ENCODE peak calls at places on chromosomes 2 and 18, in six cellular contexts. B, P, L, S, W and D are unnamed samples.

GRCh38 chr2:231556981-231557380 is 26.7 kb upstream of the NMUR1 start:
- DNase-seq in B (no peak), P (no peak), L (no peak), S (no peak), W (no peak), D (no peak)

GRCh38 chr2:10404324-10405143 is 43.6 kb downstream of the ODC1 start:
- DNase-seq in B (no peak), P (no peak), L (peak; percentile 88), S (no peak), W (no peak), D (no peak)

GRCh38 chr18:41599529-41599928 is 355.5 kb upstream of the PIK3C3 start:
- DNase-seq in B (no peak), P (no peak), L (no peak), S (no peak), W (no peak), D (no peak)

GRCh38 chr2:176812376-176812775 is 400.2 kb upstream of the HNRNPA3 start:
- DNase-seq in B (no peak), P (no peak), L (no peak), S (no peak), W (no peak), D (no peak)

GRCh38 chr2:21668078-21668710 is 544.4 kb downstream of the TDRD15 start:
- DNase-seq in B (no peak), P (no peak), L (no peak), S (no peak), W (no peak), D (no peak)

GRCh38 chr18:44859263-44859662 is 178.6 kb downstream of the SETBP1 start:
- DNase-seq in B (no peak), P (no peak), L (no peak), S (no peak), W (no peak), D (no peak)

GRCh38 chr2:68889500-68889899 is 18.3 kb upstream of the BMP10 start:
- DNase-seq in B (no peak), P (no peak), L (no peak), S (no peak), W (peak; percentile 42), D (peak; percentile 27)

GRCh38 chr2:162092656-162093556 is 18.9 kb upstream of the DPP4 start:
- DNase-seq in B (no peak), P (peak; percentile 63), L (no peak), S (no peak), W (peak; percentile 96), D (peak; percentile 90)

GRCh38 chr2:160630801-160631590 is 137.4 kb upstream of the RBMS1 start:
- DNase-seq in B (no peak), P (no peak), L (no peak), S (no peak), W (peak; percentile 31), D (peak; percentile 37)

GRCh38 chr2:16330571-16331351 is 334.9 kb downstream of the CYRIA start:
- DNase-seq in B (no peak), P (no peak), L (no peak), S (no peak), W (no peak), D (peak; percentile 2)

GRCh38 chr2:127134235-127134634 is 27.3 kb upstream of the BIN1 start:
- DNase-seq in B (no peak), P (no peak), L (no peak), S (no peak), W (no peak), D (no peak)

GRCh38 chr2:177625744-177626655 is 233.4 kb downstream of the AGPS start:
- DNase-seq in B (peak; percentile 20), P (no peak), L (no peak), S (no peak), W (peak; percentile 17), D (no peak)

GRCh38 chr2:16747257-16747656 is 81.6 kb upstream of the CYRIA start:
- DNase-seq in B (no peak), P (no peak), L (no peak), S (no peak), W (no peak), D (no peak)

GRCh38 chr2:27085670-27086089 is 892 bp upstream of the KHK start:
- DNase-seq in B (no peak), P (peak; percentile 91), L (no peak), S (peak; percentile 87), W (peak; percentile 63), D (peak; percentile 70)

GRCh38 chr2:134245340-134245984 is 8.4 kb upstream of the MGAT5 start:
- DNase-seq in B (peak; percentile 82), P (peak; percentile 74), L (peak; percentile 88), S (peak; percentile 12), W (peak; percentile 86), D (peak; percentile 75)

GRCh38 chr2:68653538-68653982 is 10.2 kb downstream of the PROKR1 start:
- DNase-seq in B (no peak), P (no peak), L (no peak), S (no peak), W (peak; percentile 75), D (peak; percentile 53)

GRCh38 chr18:35610089-35610488 is 28.5 kb downstream of the GALNT1 start:
- DNase-seq in B (no peak), P (no peak), L (no peak), S (no peak), W (no peak), D (no peak)

GRCh38 chr2:128320609-128321420 is 2.1 kb upstream of the HS6ST1 start:
- DNase-seq in B (no peak), P (no peak), L (no peak), S (no peak), W (no peak), D (no peak)

GRCh38 chr18:42310956-42311355 is 355.9 kb downstream of the PIK3C3 start:
- DNase-seq in B (no peak), P (peak; percentile 64), L (no peak), S (no peak), W (peak; percentile 7), D (peak; percentile 33)

GRCh38 chr18:56836173-56836572 is 185.0 kb downstream of the WDR7 start:
- DNase-seq in B (no peak), P (no peak), L (no peak), S (no peak), W (no peak), D (no peak)

GRCh38 chr2:157746234-157746950 is 117.7 kb upstream of the ACVR1C start:
- DNase-seq in B (no peak), P (no peak), L (no peak), S (no peak), W (peak; percentile 89), D (peak; percentile 90)

GRCh38 chr2:33219850-33220275 is 256.6 kb upstream of the RASGRP3 start:
- DNase-seq in B (no peak), P (no peak), L (no peak), S (no peak), W (peak; percentile 56), D (peak; percentile 79)

GRCh38 chr2:74671479-74671878 is 17.4 kb downstream of the SEMA4F start:
- DNase-seq in B (no peak), P (no peak), L (no peak), S (no peak), W (peak; percentile 12), D (no peak)

GRCh38 chr18:60549338-60549960 is 176.9 kb upstream of the MC4R start:
- DNase-seq in B (peak; percentile 43), P (no peak), L (no peak), S (peak; percentile 1), W (peak; percentile 90), D (peak; percentile 91)

GRCh38 chr2:128270306-128271185 is 48.1 kb downstream of the HS6ST1 start:
- DNase-seq in B (no peak), P (peak; percentile 48), L (peak; percentile 66), S (no peak), W (no peak), D (no peak)

GRCh38 chr2:84840306-84840705 is 40.6 kb downstream of the TRABD2A start:
- DNase-seq in B (no peak), P (no peak), L (no peak), S (no peak), W (no peak), D (peak; percentile 31)
- TF ChIP-seq CTCF in B (no peak), P (no peak), L (no peak), S (no peak), W (no peak), D (no peak)

DNA sequence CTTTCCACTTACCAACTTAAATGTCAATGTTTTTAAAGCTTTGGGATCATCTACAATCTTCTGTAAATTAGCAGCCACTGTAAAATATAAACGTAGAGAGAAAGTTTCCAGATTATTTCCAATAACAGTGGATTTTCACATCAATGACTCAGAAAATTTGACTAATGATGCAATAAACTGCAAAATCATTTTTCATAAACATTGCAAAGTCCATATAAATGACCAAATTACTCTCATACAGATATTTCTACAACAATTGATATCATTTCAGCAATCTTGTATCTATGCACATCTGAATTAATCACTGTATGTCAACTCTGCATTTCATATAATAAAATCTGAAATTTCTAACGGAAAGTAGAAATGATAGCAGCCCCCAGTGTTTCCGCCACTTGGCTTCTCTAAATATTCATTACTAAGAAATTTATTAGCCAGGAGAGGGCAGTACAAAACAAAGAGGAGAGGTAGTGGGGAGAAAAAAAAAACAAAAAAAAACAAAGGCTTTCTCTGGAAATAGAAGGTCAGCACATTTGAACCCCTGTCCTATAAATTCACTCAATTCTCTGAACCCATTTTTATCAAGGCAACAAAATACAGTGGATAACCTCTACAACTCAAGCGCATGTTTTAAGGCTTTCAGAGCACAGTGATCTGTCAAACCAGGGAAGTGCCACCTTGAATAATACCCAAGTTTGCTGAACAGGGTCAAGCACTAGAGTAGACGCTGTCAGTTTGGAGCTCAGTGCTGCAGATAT is 282.6 kb downstream of the STK39 start:
- DNase-seq in B (peak; percentile 4), P (no peak), L (no peak), S (no peak), W (peak; percentile 48), D (no peak)
- TF ChIP-seq CTCF in B (peak; percentile 40), P (peak; percentile 6), L (peak; percentile 61), S (peak; percentile 42), W (peak; percentile 56), D (peak; percentile 22)

DNA sequence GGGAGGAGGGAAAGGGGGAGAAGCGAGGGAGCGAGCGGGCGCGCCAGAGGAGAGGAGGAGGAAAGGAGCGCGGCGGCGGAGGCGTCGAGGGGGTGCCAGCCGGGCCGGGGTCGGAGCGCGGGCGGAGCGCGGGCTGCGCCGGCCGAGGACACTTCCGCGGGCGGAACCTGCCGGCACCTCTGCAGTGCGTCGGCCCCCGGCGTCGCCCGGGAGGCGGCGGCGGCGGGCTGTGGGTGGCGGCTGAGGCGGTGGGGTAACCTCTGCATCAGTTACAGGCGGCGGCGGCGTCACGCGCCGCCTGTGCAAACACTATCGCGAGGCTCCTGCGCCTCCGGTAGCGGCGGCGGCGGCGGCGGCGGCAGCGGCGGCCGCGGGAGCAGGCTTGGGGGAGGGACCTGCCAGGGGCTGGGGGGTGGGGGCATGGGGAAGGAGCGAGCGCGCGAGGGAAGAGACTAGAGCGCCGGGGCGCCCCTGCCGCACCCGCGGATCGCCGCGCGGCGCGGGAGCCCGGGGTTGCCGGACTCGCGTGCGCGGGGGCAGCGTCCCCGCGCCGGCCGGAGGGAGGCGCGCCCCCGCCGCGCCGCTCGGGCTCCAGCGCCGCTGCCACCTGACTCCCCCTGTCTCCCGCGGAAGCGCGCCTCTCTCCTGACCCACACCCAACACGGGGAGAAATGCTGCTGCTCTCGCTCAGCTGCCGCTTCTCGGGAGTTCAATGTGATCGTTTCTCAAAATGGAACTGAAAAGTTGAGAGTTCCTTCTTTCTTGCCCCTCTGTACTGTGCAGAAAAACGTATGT is at the start of gene TLK1:
- DNase-seq in B (peak; percentile 92), P (peak; percentile 87), L (peak; percentile 91), S (peak; percentile 77), W (peak; percentile 73), D (peak; percentile 57)
- TF ChIP-seq CTCF in B (no peak), P (no peak), L (no peak), S (peak; percentile 14), W (no peak), D (no peak)

DNA sequence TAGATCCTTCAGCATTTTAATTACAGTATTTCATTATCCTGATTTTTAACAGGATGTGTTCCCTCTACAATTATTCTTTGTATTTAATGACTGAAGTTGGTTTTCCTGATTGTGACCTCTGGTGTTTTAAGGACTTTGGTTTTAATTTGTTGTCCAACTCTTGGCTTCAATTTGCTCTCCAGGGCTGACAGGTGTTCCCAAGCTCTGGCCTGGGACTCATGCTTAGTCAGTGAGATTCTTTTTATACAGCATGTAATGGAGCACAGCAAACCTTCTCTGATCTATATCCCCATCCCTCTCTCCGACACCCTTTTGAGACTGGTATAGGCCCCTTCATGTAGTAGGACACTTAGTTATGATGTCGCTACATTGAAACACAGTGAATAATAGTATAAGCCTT is 896.3 kb downstream of the TSN start:
- DNase-seq in B (no peak), P (no peak), L (no peak), S (no peak), W (no peak), D (no peak)
- TF ChIP-seq CTCF in B (no peak), P (no peak), L (no peak), S (no peak), W (no peak), D (no peak)